ENCODE peak calls at places on chromosomes 4 and X, in nine cellular contexts. T is mesothelial cell of epicardium, K is body of pancreas, U is A549, R is cardiac fibroblast, A is nephron progenitor cell, L is endothelial cell, I is progenitor cell of endocrine pancreas, M is transverse colon. E is an unnamed sample.

GRCh38 chr4:134777626-134778025 is 576.0 kb upstream of the PABPC4L start:
- DNase-seq in T (no peak), K (no peak), U (no peak), R (no peak), A (no peak), L (peak; percentile 9), I (no peak), M (no peak), E (no peak)

GRCh38 chr4:104795264-104795934 is 300.7 kb upstream of the CXXC4 start:
- DNase-seq in T (no peak), K (no peak), U (no peak), R (peak; percentile 1), A (no peak), L (no peak), I (no peak), M (no peak), E (no peak)

GRCh38 chr4:21134994-21135393 is 434.7 kb downstream of the PACRGL start:
- DNase-seq in T (no peak), K (no peak), U (no peak), R (peak; percentile 15), A (no peak), L (peak; percentile 7), I (no peak), M (no peak), E (no peak)

GRCh38 chrX:102651968-102652744 is 873 bp downstream of the GPRASP1 start:
- DNase-seq in T (no peak), K (peak; percentile 15), U (peak; percentile 16), R (peak; percentile 60), A (peak; percentile 19), L (peak; percentile 20), I (no peak), M (peak; percentile 27), E (no peak)

GRCh38 chr4:18398661-18399060 is 377.1 kb upstream of the LCORL start:
- DNase-seq in T (no peak), K (no peak), U (no peak), R (no peak), A (peak; percentile 1), L (no peak), I (no peak), M (no peak), E (no peak)

GRCh38 chr4:140049024-140049923 is 104.7 kb downstream of the MAML3 start:
- DNase-seq in T (peak; percentile 20), K (peak; percentile 45), U (peak; percentile 48), R (peak; percentile 62), A (peak; percentile 50), L (peak; percentile 69), I (no peak), M (peak; percentile 64), E (no peak)

GRCh38 chrX:24026403-24026801 is 584 bp downstream of the KLHL15 start:
- DNase-seq in T (no peak), K (no peak), U (peak; percentile 40), R (peak; percentile 22), A (no peak), L (no peak), I (no peak), M (no peak), E (no peak)

GRCh38 chr4:1551211-1551610 is 132.9 kb downstream of the FAM53A start:
- DNase-seq in T (no peak), K (no peak), U (no peak), R (no peak), A (no peak), L (no peak), I (no peak), M (no peak), E (no peak)

GRCh38 chr4:155759372-155760252 is 791 bp downstream of the GUCY1B1 start:
- DNase-seq in T (peak; percentile 44), K (peak; percentile 56), U (peak; percentile 5), R (peak; percentile 51), A (peak; percentile 92), L (peak; percentile 42), I (peak; percentile 44), M (peak; percentile 23), E (peak; percentile 25)

GRCh38 chrX:3815896-3816664 is 102.6 kb upstream of the PRKX start:
- DNase-seq in T (peak; percentile 39), K (peak; percentile 57), U (peak; percentile 8), R (peak; percentile 38), A (peak; percentile 62), L (peak; percentile 15), I (peak; percentile 56), M (peak; percentile 70), E (no peak)

GRCh38 chr4:113435893-113436292 is 325.6 kb downstream of the CAMK2D start:
- DNase-seq in T (no peak), K (no peak), U (no peak), R (peak; percentile 93), A (no peak), L (no peak), I (no peak), M (no peak), E (no peak)

GRCh38 chr4:74738756-74739155 is 55.6 kb downstream of the BTC start:
- DNase-seq in T (no peak), K (no peak), U (no peak), R (peak; percentile 19), A (no peak), L (no peak), I (no peak), M (no peak), E (no peak)

GRCh38 chr4:80206541-80207171 is 9.4 kb downstream of the PRDM8 start:
- DNase-seq in T (no peak), K (no peak), U (no peak), R (peak; percentile 45), A (no peak), L (peak; percentile 38), I (no peak), M (no peak), E (no peak)

GRCh38 chr4:131344761-131345160 is 1804.3 kb upstream of the PCDH10 start:
- DNase-seq in T (no peak), K (no peak), U (no peak), R (no peak), A (no peak), L (no peak), I (no peak), M (no peak), E (no peak)

GRCh38 chrX:41384041-41384705 is 50.2 kb downstream of the DDX3X start:
- DNase-seq in T (no peak), K (peak; percentile 62), U (no peak), R (peak; percentile 91), A (no peak), L (no peak), I (no peak), M (peak; percentile 79), E (no peak)

DNA sequence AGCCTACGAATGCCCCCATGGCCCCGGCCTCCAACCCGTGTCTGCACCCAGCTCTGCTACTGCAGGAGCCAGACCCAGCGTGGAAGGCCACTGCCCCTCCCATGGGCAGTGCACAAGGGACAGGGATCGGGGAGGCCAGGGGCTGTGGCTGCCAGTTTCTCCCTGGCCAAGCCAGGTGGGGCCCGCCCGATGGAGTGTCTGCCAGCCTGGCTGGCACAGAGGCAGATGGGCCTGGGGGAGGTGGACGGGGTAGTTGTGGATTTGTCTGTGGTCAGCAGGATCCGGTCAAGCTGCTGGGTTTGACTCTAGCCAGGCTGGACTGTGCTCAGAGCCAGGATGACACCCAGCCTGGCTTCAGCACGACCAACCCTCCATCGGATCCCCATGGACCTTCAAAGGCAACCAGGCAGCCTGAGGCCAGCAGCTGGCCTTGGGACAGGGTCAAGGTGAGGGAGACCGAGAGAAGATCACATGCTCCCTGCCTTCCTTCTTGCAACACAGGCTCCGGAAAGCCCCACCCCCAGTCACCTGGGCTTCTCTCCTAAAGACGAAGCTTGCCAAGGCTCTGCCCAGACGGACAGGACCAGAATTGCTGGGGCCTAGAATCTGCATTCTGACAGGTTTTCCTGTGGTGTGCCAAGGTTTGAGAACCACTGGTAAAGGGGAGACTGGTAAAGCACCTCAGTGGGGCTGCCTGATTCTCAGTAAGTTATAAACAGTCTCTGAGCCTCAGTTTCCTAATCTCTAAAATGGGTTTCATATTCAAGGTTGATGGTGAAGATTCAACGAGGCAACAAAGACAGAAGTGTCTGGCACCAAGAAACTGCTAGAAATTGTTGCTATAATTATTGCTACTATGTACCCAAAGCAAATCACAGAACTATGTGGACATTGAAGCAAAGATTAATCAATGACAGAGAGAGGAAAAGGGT is 78.6 kb downstream of the PPP2R2C start:
- DNase-seq in T (no peak), K (no peak), U (no peak), R (no peak), A (no peak), L (no peak), I (no peak), M (no peak), E (no peak)
- TF ChIP-seq CTCF in T (no peak), K (no peak), U (no peak), R (no peak), A (no peak), L (no peak), I (no peak), M (no peak), E (no peak)

DNA sequence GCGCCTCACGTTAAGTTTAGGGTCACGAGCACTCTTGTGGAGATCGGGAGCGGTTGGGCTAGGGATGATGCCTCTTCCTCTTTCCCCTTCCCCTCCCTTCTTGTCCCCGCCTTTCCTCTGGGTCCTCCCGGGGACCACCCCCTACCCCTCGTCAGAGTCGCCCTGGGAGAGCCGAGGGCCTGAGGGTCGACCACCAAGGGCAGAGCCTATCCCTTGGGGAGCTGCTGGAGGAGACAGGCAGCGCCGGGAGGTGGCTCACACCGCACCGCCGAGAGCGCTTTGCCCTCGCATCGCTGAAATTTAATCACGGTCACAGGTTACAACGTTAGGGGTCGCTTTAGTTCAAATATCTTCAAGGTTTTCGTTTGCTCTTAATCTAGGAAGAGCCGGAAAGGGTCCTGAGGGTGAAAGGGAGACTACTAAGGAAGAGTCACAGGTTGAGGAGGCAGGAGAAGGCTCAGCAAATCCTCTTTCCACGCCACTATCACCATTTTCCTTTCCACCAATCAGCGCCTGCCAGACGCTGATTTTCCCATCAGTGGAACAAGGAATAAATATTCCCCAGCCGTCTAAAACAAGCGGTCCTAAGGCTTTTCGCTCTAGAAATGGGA is 529 bp upstream of the SNCA start:
- DNase-seq in T (no peak), K (no peak), U (peak; percentile 5), R (peak; percentile 11), A (peak; percentile 66), L (peak; percentile 59), I (peak; percentile 29), M (no peak), E (peak; percentile 23)
- TF ChIP-seq CTCF in T (no peak), K (no peak), U (no peak), R (no peak), A (peak; percentile 8), L (no peak), I (peak; percentile 43), M (no peak), E (peak; percentile 32)

GRCh38 chrX:153310901-153311300 is 10.7 kb downstream of the PNMA6F start:
- DNase-seq in T (no peak), K (no peak), U (no peak), R (no peak), A (no peak), L (no peak), I (no peak), M (no peak), E (no peak)
- TF ChIP-seq CTCF in T (no peak), K (no peak), U (no peak), R (no peak), A (no peak), L (no peak), I (no peak), M (no peak), E (no peak)

DNA sequence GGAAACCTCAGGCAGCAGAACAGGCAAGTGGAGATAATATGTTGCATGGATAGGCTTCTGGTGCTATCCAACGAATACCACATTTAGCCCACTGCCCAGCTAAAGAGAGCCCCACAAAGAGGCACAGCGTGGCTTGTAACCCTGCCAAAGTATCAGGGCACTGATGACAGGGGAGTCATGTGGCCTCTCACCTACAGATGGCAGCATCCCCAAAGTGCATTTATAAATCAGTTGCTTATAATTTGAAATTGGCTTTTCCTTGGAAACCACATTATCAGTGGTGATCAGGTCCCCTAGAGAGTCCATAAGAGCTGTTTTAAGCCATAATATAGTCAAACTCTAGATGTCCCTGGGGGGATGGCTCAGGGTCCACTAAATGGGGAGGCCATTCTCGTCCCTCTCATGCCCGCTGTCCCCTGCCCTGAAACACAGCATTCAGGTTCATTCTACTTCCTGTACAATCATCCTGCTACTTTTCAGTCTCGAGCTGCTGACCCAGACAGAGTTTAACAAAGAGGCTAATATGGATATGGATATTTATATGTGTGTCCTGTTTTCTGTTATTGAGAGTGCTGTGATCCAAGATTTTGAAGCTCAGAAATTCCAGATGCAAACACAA is 28.6 kb downstream of the SRPX start:
- DNase-seq in T (no peak), K (peak; percentile 25), U (no peak), R (no peak), A (no peak), L (peak; percentile 10), I (no peak), M (peak; percentile 12), E (no peak)
- TF ChIP-seq CTCF in T (no peak), K (no peak), U (peak; percentile 48), R (peak; percentile 41), A (peak; percentile 41), L (peak; percentile 37), I (peak; percentile 55), M (peak; percentile 22), E (peak; percentile 26)